ENCODE peak calls at places on chromosomes 2 and 18, in five cellular contexts. One of them, this sample, is unnamed.

GRCh38 chr2:149652520-149652919 is 64.9 kb upstream of the MMADHC start:
- DNase-seq in trophoblast cell: no peak
- DNase-seq in neuronal stem cell: no peak
- DNase-seq in IMR-90: no peak
- DNase-seq in H1: no peak
- DNase-seq in this sample: no peak

GRCh38 chr2:38509322-38509946 is 93.3 kb downstream of the HNRNPLL start:
- DNase-seq in trophoblast cell: no peak
- DNase-seq in IMR-90: peak; percentile 82
- DNase-seq in H1: no peak
- DNase-seq in neuronal stem cell: no peak
- DNase-seq in this sample: no peak

GRCh38 chr2:135819211-135819610 is 17.8 kb downstream of the LCT start:
- DNase-seq in H1: peak; percentile 69
- DNase-seq in neuronal stem cell: no peak
- DNase-seq in IMR-90: peak; percentile 50
- DNase-seq in trophoblast cell: peak; percentile 14
- DNase-seq in this sample: peak; percentile 65

GRCh38 chr18:845152-845819 is 33.2 kb upstream of the YES1 start:
- DNase-seq in IMR-90: peak; percentile 63
- DNase-seq in neuronal stem cell: no peak
- DNase-seq in trophoblast cell: no peak
- DNase-seq in H1: no peak
- DNase-seq in this sample: no peak

GRCh38 chr2:29209551-29209950 is 94.3 kb downstream of the CLIP4 start:
- DNase-seq in IMR-90: no peak
- DNase-seq in neuronal stem cell: no peak
- DNase-seq in H1: peak; percentile 22
- DNase-seq in trophoblast cell: peak; percentile 95
- DNase-seq in this sample: no peak

GRCh38 chr2:25063876-25064660 is 22.2 kb downstream of the EFR3B start:
- DNase-seq in H1: no peak
- DNase-seq in trophoblast cell: no peak
- DNase-seq in neuronal stem cell: no peak
- DNase-seq in IMR-90: no peak
- DNase-seq in this sample: no peak

GRCh38 chr2:101205521-101205998 is 47.1 kb upstream of the CNOT11 start:
- DNase-seq in trophoblast cell: peak; percentile 57
- DNase-seq in IMR-90: peak; percentile 80
- DNase-seq in neuronal stem cell: no peak
- DNase-seq in H1: peak; percentile 52
- DNase-seq in this sample: peak; percentile 67

GRCh38 chr2:163155279-163155883 is 316.8 kb upstream of the KCNH7 start:
- DNase-seq in IMR-90: peak; percentile 35
- DNase-seq in trophoblast cell: no peak
- DNase-seq in H1: no peak
- DNase-seq in neuronal stem cell: peak; percentile 43
- DNase-seq in this sample: no peak

GRCh38 chr2:85730686-85731085 is 23.1 kb upstream of the ATOH8 start:
- DNase-seq in neuronal stem cell: no peak
- DNase-seq in trophoblast cell: peak; percentile 93
- DNase-seq in H1: no peak
- DNase-seq in IMR-90: no peak
- DNase-seq in this sample: no peak

GRCh38 chr2:236848467-236848866 is 237.2 kb upstream of the COPS8 start:
- DNase-seq in trophoblast cell: no peak
- DNase-seq in IMR-90: no peak
- DNase-seq in H1: no peak
- DNase-seq in neuronal stem cell: no peak
- DNase-seq in this sample: no peak

GRCh38 chr18:62763101-62763521 is 47.8 kb downstream of the PHLPP1 start:
- DNase-seq in H1: no peak
- DNase-seq in trophoblast cell: peak; percentile 30
- DNase-seq in IMR-90: no peak
- DNase-seq in neuronal stem cell: no peak
- DNase-seq in this sample: no peak

GRCh38 chr18:62759704-62760402 is 44.5 kb downstream of the PHLPP1 start:
- DNase-seq in H1: no peak
- DNase-seq in trophoblast cell: no peak
- DNase-seq in neuronal stem cell: no peak
- DNase-seq in IMR-90: peak; percentile 76
- DNase-seq in this sample: no peak

GRCh38 chr18:62757399-62758010 is 42.2 kb downstream of the PHLPP1 start:
- DNase-seq in IMR-90: no peak
- DNase-seq in trophoblast cell: no peak
- DNase-seq in neuronal stem cell: no peak
- DNase-seq in H1: no peak
- DNase-seq in this sample: no peak

GRCh38 chr18:62758591-62758990 is 43.2 kb downstream of the PHLPP1 start:
- DNase-seq in IMR-90: no peak
- DNase-seq in H1: no peak
- DNase-seq in trophoblast cell: no peak
- DNase-seq in neuronal stem cell: no peak
- DNase-seq in this sample: no peak

GRCh38 chr18:62760403-62760734 is 45.0 kb downstream of the PHLPP1 start:
- DNase-seq in H1: no peak
- DNase-seq in trophoblast cell: no peak
- DNase-seq in IMR-90: no peak
- DNase-seq in neuronal stem cell: no peak
- DNase-seq in this sample: no peak
- H2AFZ ChIP-seq in H1: no peak overlapping the region
- H2AFZ ChIP-seq in trophoblast cell: no peak overlapping the region
- H2AFZ ChIP-seq in IMR-90: peak overlapping the region; percentile 46
- H2AFZ ChIP-seq in neuronal stem cell: no peak overlapping the region
- H2AFZ ChIP-seq in this sample: no peak overlapping the region

DNA sequence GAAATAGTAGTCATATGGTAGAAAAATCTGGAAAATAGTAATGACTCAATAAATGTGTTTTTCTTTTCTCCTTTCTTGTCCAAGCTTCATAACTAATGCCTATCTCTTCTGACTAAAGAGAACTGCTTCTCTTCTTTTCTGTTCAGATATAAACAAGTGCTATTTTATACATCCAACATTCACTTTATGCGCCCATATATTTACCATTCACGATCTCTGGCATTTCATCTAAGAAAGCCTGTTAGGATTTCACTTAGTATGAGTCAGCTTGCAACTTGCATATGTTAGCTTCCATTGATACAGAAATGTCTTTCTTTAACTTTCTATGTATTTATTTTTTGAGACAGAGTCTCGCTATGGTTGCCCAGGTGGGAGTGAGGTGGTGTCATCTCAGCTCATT is 224.9 kb downstream of the VAPA start:
- DNase-seq in H1: no peak
- DNase-seq in IMR-90: peak; percentile 84
- DNase-seq in trophoblast cell: no peak
- DNase-seq in neuronal stem cell: no peak
- DNase-seq in this sample: no peak
- H4K91ac ChIP-seq in H1: no peak overlapping the region
- H4K91ac ChIP-seq in IMR-90: no peak overlapping the region
- H4K91ac ChIP-seq in trophoblast cell: no peak overlapping the region
- H4K91ac ChIP-seq in neuronal stem cell: no peak overlapping the region
- H4K91ac ChIP-seq in this sample: no peak overlapping the region

GRCh38 chr2:189633392-189633811 is 27.9 kb upstream of the ASNSD1 start:
- DNase-seq in neuronal stem cell: no peak
- DNase-seq in IMR-90: no peak
- DNase-seq in H1: no peak
- DNase-seq in trophoblast cell: no peak
- DNase-seq in this sample: no peak

GRCh38 chr2:189631849-189632248 is 29.4 kb upstream of the ASNSD1 start:
- DNase-seq in IMR-90: no peak
- DNase-seq in trophoblast cell: no peak
- DNase-seq in neuronal stem cell: no peak
- DNase-seq in H1: no peak
- DNase-seq in this sample: no peak

GRCh38 chr2:189627789-189628188 is 33.5 kb upstream of the ASNSD1 start:
- DNase-seq in H1: no peak
- DNase-seq in trophoblast cell: no peak
- DNase-seq in IMR-90: no peak
- DNase-seq in neuronal stem cell: no peak
- DNase-seq in this sample: no peak

GRCh38 chr2:189628817-189629552 is 32.3 kb upstream of the ASNSD1 start:
- DNase-seq in IMR-90: no peak
- DNase-seq in trophoblast cell: no peak
- DNase-seq in H1: no peak
- DNase-seq in neuronal stem cell: no peak
- DNase-seq in this sample: no peak

GRCh38 chr2:189629553-189630453 is 31.5 kb upstream of the ASNSD1 start:
- DNase-seq in trophoblast cell: no peak
- DNase-seq in IMR-90: peak; percentile 43
- DNase-seq in neuronal stem cell: no peak
- DNase-seq in H1: no peak
- DNase-seq in this sample: no peak
- H4K8ac ChIP-seq in trophoblast cell: no peak overlapping the region
- H4K8ac ChIP-seq in IMR-90: peak overlapping the region; percentile 79
- H4K8ac ChIP-seq in neuronal stem cell: no peak overlapping the region
- H4K8ac ChIP-seq in H1: no peak overlapping the region
- H4K8ac ChIP-seq in this sample: no peak overlapping the region

GRCh38 chr18:37450434-37451133 is 115.0 kb downstream of the CELF4 start:
- DNase-seq in H1: peak; percentile 74
- DNase-seq in IMR-90: peak; percentile 4
- DNase-seq in trophoblast cell: peak; percentile 33
- DNase-seq in neuronal stem cell: peak; percentile 83
- DNase-seq in this sample: peak; percentile 78
- H2AFZ ChIP-seq in H1: no peak overlapping the region
- H2AFZ ChIP-seq in IMR-90: no peak overlapping the region
- H2AFZ ChIP-seq in trophoblast cell: no peak overlapping the region
- H2AFZ ChIP-seq in neuronal stem cell: peak overlapping the region; percentile 68
- H2AFZ ChIP-seq in this sample: no peak overlapping the region

DNA sequence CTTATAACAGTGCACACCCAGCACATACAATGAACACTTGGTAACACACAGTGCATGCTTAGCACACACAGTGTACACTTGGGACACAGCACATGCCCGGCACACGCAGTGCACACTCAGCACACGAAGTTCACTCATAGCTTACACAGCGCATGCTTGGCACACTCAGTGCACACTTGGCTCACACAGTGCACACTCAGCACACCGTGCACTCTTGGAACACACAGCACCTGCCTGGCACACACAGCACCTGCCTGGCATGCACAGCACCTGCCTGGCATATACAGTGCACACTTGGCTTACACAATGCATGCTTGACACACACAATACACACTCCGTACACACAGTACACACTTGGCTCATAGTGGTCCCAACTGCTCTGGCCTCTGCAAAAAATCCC is 128.2 kb downstream of the GALR1 start:
- DNase-seq in H1: no peak
- DNase-seq in trophoblast cell: no peak
- DNase-seq in neuronal stem cell: no peak
- DNase-seq in IMR-90: no peak
- DNase-seq in this sample: no peak
- H4K91ac ChIP-seq in H1: peak overlapping the region; percentile 25
- H4K91ac ChIP-seq in trophoblast cell: no peak overlapping the region
- H4K91ac ChIP-seq in neuronal stem cell: no peak overlapping the region
- H4K91ac ChIP-seq in IMR-90: no peak overlapping the region
- H4K91ac ChIP-seq in this sample: no peak overlapping the region

GRCh38 chr2:1193801-1194200 is 219.5 kb upstream of the TPO start:
- DNase-seq in H1: no peak
- DNase-seq in neuronal stem cell: no peak
- DNase-seq in trophoblast cell: no peak
- DNase-seq in IMR-90: no peak
- DNase-seq in this sample: no peak

GRCh38 chr2:1186405-1186804 is 226.9 kb upstream of the TPO start:
- DNase-seq in trophoblast cell: no peak
- DNase-seq in neuronal stem cell: no peak
- DNase-seq in IMR-90: no peak
- DNase-seq in H1: no peak
- DNase-seq in this sample: no peak

GRCh38 chr2:1187189-1187588 is 226.1 kb upstream of the TPO start:
- DNase-seq in neuronal stem cell: no peak
- DNase-seq in trophoblast cell: no peak
- DNase-seq in H1: no peak
- DNase-seq in IMR-90: no peak
- DNase-seq in this sample: no peak

GRCh38 chr2:1192121-1192520 is 221.1 kb upstream of the TPO start:
- DNase-seq in trophoblast cell: peak; percentile 7
- DNase-seq in H1: no peak
- DNase-seq in neuronal stem cell: no peak
- DNase-seq in IMR-90: no peak
- DNase-seq in this sample: no peak
- H4K8ac ChIP-seq in trophoblast cell: no peak overlapping the region
- H4K8ac ChIP-seq in H1: no peak overlapping the region
- H4K8ac ChIP-seq in neuronal stem cell: no peak overlapping the region
- H4K8ac ChIP-seq in IMR-90: no peak overlapping the region
- H4K8ac ChIP-seq in this sample: no peak overlapping the region

DNA sequence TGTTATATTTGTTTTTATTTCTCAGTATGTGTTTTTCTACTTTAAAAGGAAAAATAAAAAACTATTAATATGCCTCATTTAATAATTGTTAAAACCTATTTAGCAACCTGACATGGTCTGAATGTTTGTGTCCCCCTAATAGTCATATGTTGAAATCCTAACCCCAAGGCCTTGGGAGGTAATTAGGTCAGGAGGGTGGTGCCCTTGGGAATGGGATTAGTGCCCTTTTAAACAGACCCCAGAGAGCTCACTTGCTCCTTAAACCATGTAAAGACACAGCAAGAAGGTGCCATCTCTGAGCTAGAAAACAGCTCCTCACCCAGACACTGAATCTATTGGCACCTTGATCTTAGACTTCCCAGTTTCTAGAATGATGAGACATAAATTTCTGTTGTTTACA is 71.8 kb downstream of the CHST9 start:
- DNase-seq in neuronal stem cell: no peak
- DNase-seq in trophoblast cell: no peak
- DNase-seq in H1: no peak
- DNase-seq in IMR-90: no peak
- DNase-seq in this sample: no peak
- H2AFZ ChIP-seq in neuronal stem cell: no peak overlapping the region
- H2AFZ ChIP-seq in trophoblast cell: no peak overlapping the region
- H2AFZ ChIP-seq in H1: no peak overlapping the region
- H2AFZ ChIP-seq in IMR-90: no peak overlapping the region
- H2AFZ ChIP-seq in this sample: no peak overlapping the region

GRCh38 chr2:161245671-161246070 is 62.6 kb upstream of the PSMD14 start:
- DNase-seq in IMR-90: no peak
- DNase-seq in H1: no peak
- DNase-seq in trophoblast cell: no peak
- DNase-seq in neuronal stem cell: no peak
- DNase-seq in this sample: no peak
- H4K91ac ChIP-seq in IMR-90: no peak overlapping the region
- H4K91ac ChIP-seq in H1: no peak overlapping the region
- H4K91ac ChIP-seq in trophoblast cell: no peak overlapping the region
- H4K91ac ChIP-seq in neuronal stem cell: no peak overlapping the region
- H4K91ac ChIP-seq in this sample: no peak overlapping the region

GRCh38 chr2:109322646-109323045 is 193.6 kb downstream of the SH3RF3 start:
- DNase-seq in trophoblast cell: no peak
- DNase-seq in H1: no peak
- DNase-seq in IMR-90: no peak
- DNase-seq in neuronal stem cell: no peak
- DNase-seq in this sample: no peak

GRCh38 chr2:109322111-109322510 is 193.1 kb downstream of the SH3RF3 start:
- DNase-seq in IMR-90: peak; percentile 98
- DNase-seq in H1: no peak
- DNase-seq in neuronal stem cell: no peak
- DNase-seq in trophoblast cell: no peak
- DNase-seq in this sample: no peak

GRCh38 chr2:109325570-109325969 is 196.6 kb downstream of the SH3RF3 start:
- DNase-seq in trophoblast cell: no peak
- DNase-seq in H1: no peak
- DNase-seq in neuronal stem cell: no peak
- DNase-seq in IMR-90: no peak
- DNase-seq in this sample: no peak

GRCh38 chr2:109326306-109326705 is 197.3 kb downstream of the SH3RF3 start:
- DNase-seq in neuronal stem cell: no peak
- DNase-seq in IMR-90: no peak
- DNase-seq in trophoblast cell: no peak
- DNase-seq in H1: no peak
- DNase-seq in this sample: no peak

GRCh38 chr2:109324859-109325258 is 195.9 kb downstream of the SH3RF3 start:
- DNase-seq in H1: no peak
- DNase-seq in IMR-90: peak; percentile 95
- DNase-seq in neuronal stem cell: no peak
- DNase-seq in trophoblast cell: no peak
- DNase-seq in this sample: no peak
- H4K8ac ChIP-seq in H1: no peak overlapping the region
- H4K8ac ChIP-seq in IMR-90: peak overlapping the region; percentile 75
- H4K8ac ChIP-seq in neuronal stem cell: no peak overlapping the region
- H4K8ac ChIP-seq in trophoblast cell: no peak overlapping the region
- H4K8ac ChIP-seq in this sample: no peak overlapping the region